ENCODE peak calls at places on chromosomes 16 and 17, in six cellular contexts. M, U, T, C, Q and H are unnamed samples.

GRCh38 chr17:40460585-40460975 is 17.3 kb downstream of the IGFBP4 start:
- DNase-seq in M (no peak), U (no peak), T (no peak), C (no peak), Q (no peak), H (no peak)

GRCh38 chr16:8962393-8963009 is 1.2 kb downstream of the USP7 start:
- DNase-seq in M (peak), U (peak), T (peak), C (no peak), Q (peak), H (peak)

GRCh38 chr16:82176204-82176603 is 6.2 kb upstream of the MPHOSPH6 start:
- DNase-seq in M (no peak), U (no peak), T (no peak), C (no peak), Q (no peak), H (no peak)

GRCh38 chr17:65074778-65075250 is 18.3 kb upstream of the GNA13 start:
- DNase-seq in M (peak), U (peak), T (no peak), C (no peak), Q (peak), H (no peak)

GRCh38 chr16:69324585-69325253 is 5.7 kb downstream of the PDF start:
- DNase-seq in M (no peak), U (no peak), T (no peak), C (no peak), Q (no peak), H (no peak)

GRCh38 chr16:56732832-56733231 is 2.9 kb downstream of the NUP93 start:
- DNase-seq in M (no peak), U (no peak), T (no peak), C (no peak), Q (no peak), H (no peak)

GRCh38 chr17:57925361-57925990 is 29.7 kb downstream of the CUEDC1 start:
- DNase-seq in M (no peak), U (no peak), T (no peak), C (no peak), Q (no peak), H (no peak)

GRCh38 chr17:14125518-14126125 is 56.3 kb downstream of the COX10 start:
- DNase-seq in M (no peak), U (no peak), T (no peak), C (no peak), Q (no peak), H (no peak)

GRCh38 chr17:64202683-64203430 is 60.2 kb downstream of the TEX2 start:
- DNase-seq in M (no peak), U (no peak), T (no peak), C (no peak), Q (no peak), H (no peak)

GRCh38 chr17:40355804-40356758 is 8.5 kb downstream of the GJD3 start:
- DNase-seq in M (no peak), U (no peak), T (no peak), C (no peak), Q (no peak), H (no peak)

GRCh38 chr16:53052519-53053501 is at the start of gene CHD9NB:
- DNase-seq in M (peak), U (no peak), T (peak), C (peak), Q (peak), H (peak)

GRCh38 chr16:64362193-64362592 is 759.7 kb downstream of the CDH11 start:
- DNase-seq in M (no peak), U (no peak), T (no peak), C (no peak), Q (no peak), H (no peak)

GRCh38 chr17:83194189-83194565 is 114.8 kb downstream of the METRNL start:
- DNase-seq in M (peak), U (no peak), T (no peak), C (peak), Q (peak), H (no peak)

GRCh38 chr16:50196736-50197135 is 43.6 kb downstream of the TENT4B start:
- DNase-seq in M (no peak), U (no peak), T (no peak), C (no peak), Q (no peak), H (no peak)

GRCh38 chr17:65556014-65556909 is 5.2 kb downstream of the AXIN2 start:
- DNase-seq in M (peak), U (peak), T (peak), C (peak), Q (peak), H (peak)

GRCh38 chr17:37081287-37081686 is 132.5 kb downstream of the AATF start:
- DNase-seq in M (no peak), U (no peak), T (peak), C (no peak), Q (no peak), H (peak)

GRCh38 chr17:39665642-39666221 is 583 bp downstream of the TCAP start:
- DNase-seq in M (no peak), U (no peak), T (peak), C (no peak), Q (no peak), H (peak)

GRCh38 chr17:20156196-20157077 is 147.3 kb downstream of the SPECC1 start:
- DNase-seq in M (peak), U (peak), T (peak), C (no peak), Q (peak), H (peak)

GRCh38 chr16:31869511-31870201 is 4.0 kb upstream of the ZNF267 start:
- DNase-seq in M (peak), U (no peak), T (peak), C (peak), Q (peak), H (peak)

GRCh38 chr17:77842148-77842905 is 116.2 kb upstream of the TNRC6C start:
- DNase-seq in M (no peak), U (no peak), T (peak), C (no peak), Q (no peak), H (no peak)

GRCh38 chr17:80816241-80817103 is 175.2 kb upstream of the CHMP6 start:
- DNase-seq in M (no peak), U (no peak), T (no peak), C (no peak), Q (no peak), H (no peak)

GRCh38 chr17:74728702-74729075 is 8.4 kb upstream of the RAB37 start:
- DNase-seq in M (no peak), U (no peak), T (no peak), C (no peak), Q (no peak), H (no peak)

GRCh38 chr17:81650951-81651350 is 5.4 kb downstream of the PDE6G start:
- DNase-seq in M (no peak), U (no peak), T (no peak), C (no peak), Q (no peak), H (no peak)

GRCh38 chr16:88650749-88651275 is at the start of gene CYBA:
- DNase-seq in M (peak), U (peak), T (peak), C (peak), Q (peak), H (peak)
- TF ChIP-seq POLR2A in M (no peak), U (peak), T (peak), C (no peak), Q (peak), H (no peak)

DNA sequence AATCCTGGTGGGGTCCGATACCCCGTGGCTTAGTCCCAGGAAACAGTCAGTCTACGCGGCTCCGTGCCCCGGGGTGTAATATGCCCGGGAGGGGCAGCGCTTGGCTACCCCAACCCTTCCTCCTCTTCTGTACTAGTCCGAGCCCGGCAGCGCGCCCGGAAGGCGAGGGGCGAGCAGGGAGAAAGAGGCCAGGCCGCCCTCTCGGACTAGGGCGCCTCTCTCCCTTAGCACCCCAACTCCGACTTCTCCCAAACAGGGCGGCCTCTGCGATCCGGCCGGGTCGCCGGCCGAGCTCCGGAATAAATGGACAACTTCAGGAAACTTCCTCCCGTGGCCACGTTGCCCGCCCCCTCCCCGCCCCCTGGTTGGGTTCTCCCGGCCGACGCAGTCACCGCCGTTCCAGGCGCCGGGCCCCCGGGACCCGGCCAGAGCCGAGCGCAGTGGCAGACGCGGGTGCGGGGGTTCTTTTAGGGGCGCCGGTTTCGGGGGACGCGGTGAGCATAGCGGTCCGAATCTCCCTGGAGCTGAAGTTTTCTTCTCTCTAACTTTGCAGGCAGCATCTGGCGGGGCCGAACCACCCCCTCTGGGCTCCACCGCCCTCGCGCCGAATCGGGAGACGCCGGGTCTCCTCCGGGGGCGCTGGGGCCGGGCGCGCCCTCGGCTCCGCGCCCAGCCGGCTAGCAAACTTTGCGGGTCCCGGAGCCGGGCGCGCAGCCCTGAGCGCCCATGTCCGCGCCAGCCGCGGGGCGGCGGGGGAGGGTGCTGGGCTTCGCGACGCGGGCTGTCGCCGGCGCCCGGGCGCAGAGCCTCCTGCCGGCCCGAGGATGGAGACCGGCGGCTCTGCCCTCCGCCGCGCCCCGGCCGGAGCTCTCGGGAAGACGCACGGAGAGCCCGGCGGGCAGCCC is at the start of gene SDK2:
- DNase-seq in M (no peak), U (no peak), T (no peak), C (no peak), Q (no peak), H (no peak)
- TF ChIP-seq POLR2A in M (no peak), U (no peak), T (no peak), C (no peak), Q (no peak), H (no peak)

GRCh38 chr17:72408122-72408382 is 287.2 kb downstream of the SOX9 start:
- DNase-seq in M (no peak), U (no peak), T (no peak), C (no peak), Q (no peak), H (no peak)

GRCh38 chr17:72406501-72406900 is 285.7 kb downstream of the SOX9 start:
- DNase-seq in M (no peak), U (no peak), T (no peak), C (no peak), Q (no peak), H (no peak)

GRCh38 chr17:72408641-72409040 is 287.8 kb downstream of the SOX9 start:
- DNase-seq in M (no peak), U (no peak), T (no peak), C (no peak), Q (no peak), H (no peak)

GRCh38 chr17:72405662-72406230 is 284.9 kb downstream of the SOX9 start:
- DNase-seq in M (no peak), U (no peak), T (no peak), C (no peak), Q (no peak), H (no peak)

DNA sequence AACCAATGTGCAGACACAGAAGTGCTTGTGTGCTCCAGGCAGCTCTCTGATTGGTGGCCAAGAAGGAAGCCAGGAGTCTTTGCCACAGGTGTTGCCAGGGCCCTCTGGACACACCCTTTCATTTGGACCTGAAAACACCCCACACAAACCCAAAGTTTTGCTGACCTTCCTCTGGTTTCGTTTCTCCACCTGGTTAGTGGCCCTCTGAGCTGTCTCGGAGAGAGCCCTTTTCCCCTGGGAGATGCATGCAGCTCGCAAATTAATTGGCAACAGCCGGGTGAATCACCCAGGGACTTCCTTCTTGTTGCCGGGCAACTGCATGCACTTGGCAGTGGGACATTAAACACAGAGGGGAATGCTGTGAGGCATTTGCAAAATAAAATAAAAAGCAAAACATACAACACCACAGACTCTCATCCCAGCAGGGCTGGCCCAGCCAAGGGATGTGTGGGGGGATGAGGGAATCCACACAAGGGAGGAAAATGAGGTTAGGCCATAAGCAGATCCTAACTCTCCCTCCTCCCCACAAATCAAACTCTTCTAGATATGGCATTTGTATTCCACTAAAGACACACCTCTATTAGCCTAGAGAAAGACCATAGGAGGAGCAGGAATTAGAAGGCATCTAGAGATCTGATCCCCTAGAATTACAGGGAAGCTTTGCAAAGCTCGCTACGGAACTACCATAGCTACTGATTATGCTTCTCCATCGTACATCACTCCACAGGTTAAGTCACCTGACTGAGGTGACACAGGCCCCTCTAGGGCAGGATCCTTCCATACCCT is 286.7 kb downstream of the SOX9 start:
- DNase-seq in M (peak), U (no peak), T (peak), C (peak), Q (peak), H (no peak)
- TF ChIP-seq POLR2A in M (no peak), U (no peak), T (no peak), C (no peak), Q (no peak), H (no peak)

GRCh38 chr17:7177954-7178477 is 1.2 kb downstream of the ASGR1 start:
- DNase-seq in M (peak), U (peak), T (peak), C (no peak), Q (peak), H (no peak)

GRCh38 chr17:7178973-7179316 is 225 bp downstream of the ASGR1 start:
- DNase-seq in M (no peak), U (no peak), T (no peak), C (no peak), Q (no peak), H (no peak)

GRCh38 chr17:7176870-7177209 is 2.3 kb downstream of the ASGR1 start:
- DNase-seq in M (no peak), U (no peak), T (no peak), C (no peak), Q (peak), H (no peak)

GRCh38 chr17:7176107-7176851 is 2.9 kb downstream of the ASGR1 start:
- DNase-seq in M (no peak), U (no peak), T (no peak), C (no peak), Q (no peak), H (no peak)

DNA sequence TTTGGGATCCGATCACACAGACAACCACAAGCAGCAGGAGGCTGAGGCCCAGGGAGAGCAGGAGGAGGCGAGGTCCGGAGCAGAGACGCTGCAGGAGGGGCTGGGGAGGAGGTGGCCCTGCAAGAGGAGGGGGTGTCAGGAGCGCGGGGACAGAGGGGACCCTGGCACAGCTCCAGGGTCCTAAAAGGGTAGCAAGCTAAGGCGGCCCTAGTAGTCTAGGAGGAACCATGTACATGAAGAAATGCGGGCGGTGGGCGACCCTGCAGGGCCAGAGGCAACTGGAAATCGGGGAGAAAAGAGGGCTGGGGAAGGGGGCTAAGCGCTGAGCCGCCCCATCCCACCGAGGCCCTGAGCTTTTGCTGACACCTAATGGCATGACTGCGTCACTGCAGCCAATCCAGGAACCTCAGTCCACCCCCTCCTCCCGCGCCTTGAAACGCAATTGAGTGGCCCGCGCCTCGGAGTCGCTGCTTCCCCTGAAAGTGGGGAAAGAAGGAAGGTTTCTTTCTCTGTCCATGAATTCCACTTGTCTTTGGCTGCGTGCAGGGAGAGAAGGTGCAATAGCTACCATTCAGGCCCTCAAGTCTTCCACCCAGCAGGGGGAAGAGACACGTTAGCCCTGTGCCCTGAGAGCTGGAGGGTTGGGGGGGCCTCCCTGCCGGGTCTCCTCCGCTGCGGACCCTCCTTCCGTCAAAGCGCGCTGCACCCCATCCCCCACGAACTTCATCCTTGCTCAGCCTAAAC is 1.8 kb downstream of the ASGR1 start:
- DNase-seq in M (peak), U (peak), T (peak), C (peak), Q (peak), H (peak)
- TF ChIP-seq POLR2A in M (no peak), U (no peak), T (no peak), C (no peak), Q (no peak), H (no peak)

GRCh38 chr17:17837380-17837821 is 615 bp upstream of the SREBF1 start:
- DNase-seq in M (peak), U (no peak), T (peak), C (no peak), Q (peak), H (peak)
- TF ChIP-seq POLR2A in M (no peak), U (no peak), T (no peak), C (no peak), Q (no peak), H (no peak)

DNA sequence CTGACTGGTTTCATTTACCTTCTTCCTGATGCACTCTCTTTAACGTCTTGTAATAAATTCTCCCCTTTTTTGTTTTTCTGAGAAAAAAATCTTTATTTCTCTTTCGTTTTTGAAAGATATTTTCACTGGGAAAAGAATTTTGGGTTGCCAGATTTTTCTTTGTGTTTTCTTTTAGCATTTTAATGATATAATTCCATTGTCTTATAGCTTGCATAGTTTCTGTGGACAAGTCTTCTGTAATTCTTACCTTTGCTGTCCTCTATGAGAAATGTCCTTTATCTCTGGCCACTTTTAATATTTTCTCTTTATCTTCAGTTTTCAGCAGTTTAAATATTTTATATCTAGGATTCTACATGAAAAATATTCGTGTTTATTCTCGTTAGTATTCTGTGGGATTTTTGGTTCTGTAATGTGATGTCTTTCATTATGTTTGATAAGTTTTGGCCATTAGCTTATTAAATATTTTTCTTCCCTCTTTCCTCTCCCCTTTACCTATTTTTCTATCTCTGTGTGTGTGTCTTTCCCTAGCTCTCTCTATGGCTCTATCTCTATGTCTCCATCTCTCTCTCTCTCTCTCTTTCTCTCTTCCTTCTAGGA is 236.5 kb downstream of the C16orf95 start:
- DNase-seq in M (no peak), U (no peak), T (no peak), C (no peak), Q (no peak), H (no peak)
- TF ChIP-seq POLR2A in M (no peak), U (no peak), T (no peak), C (no peak), Q (no peak), H (no peak)

GRCh38 chr17:75774471-75774987 is 9.5 kb upstream of the GALK1 start:
- DNase-seq in M (no peak), U (no peak), T (no peak), C (no peak), Q (no peak), H (no peak)

GRCh38 chr17:75773121-75773807 is 8.3 kb upstream of the GALK1 start:
- DNase-seq in M (no peak), U (no peak), T (no peak), C (no peak), Q (no peak), H (no peak)

GRCh38 chr17:75771334-75772281 is 6.6 kb upstream of the GALK1 start:
- DNase-seq in M (no peak), U (no peak), T (no peak), C (no peak), Q (no peak), H (no peak)

GRCh38 chr17:75774988-75775668 is 9.5 kb upstream of the UNK start:
- DNase-seq in M (peak), U (no peak), T (no peak), C (peak), Q (no peak), H (peak)

DNA sequence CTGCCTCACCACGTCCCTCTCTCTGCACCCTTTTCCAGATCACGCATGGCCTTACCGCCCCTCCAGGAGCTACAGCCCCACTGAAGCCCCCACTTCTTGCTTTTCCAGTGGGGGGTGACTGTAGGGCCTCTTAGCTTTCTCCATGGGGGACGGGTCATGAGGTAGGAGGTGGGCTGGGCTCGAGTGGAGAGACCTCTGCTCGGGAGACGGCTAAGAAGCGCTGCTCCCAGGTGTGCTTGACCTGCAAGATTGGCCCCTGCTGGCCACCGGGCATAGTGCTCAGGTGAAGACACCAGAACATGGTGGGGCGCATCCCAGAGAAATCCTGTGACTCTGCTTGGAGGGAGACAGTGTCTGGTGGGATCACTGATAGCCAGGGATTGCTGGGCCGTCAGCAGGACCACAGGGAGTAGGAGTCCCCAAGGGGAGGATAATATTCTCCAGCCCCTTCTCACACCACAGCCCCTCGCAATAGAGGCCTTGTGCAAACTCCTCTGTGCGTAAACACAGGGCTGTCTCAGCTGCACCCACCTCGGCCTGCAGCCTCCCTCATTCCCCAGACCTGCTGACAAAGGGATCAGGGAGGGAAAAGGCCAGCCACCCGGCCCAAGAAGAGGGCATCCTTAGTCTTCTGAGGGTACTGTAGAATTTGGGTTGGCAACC is 8.9 kb upstream of the GALK1 start:
- DNase-seq in M (no peak), U (no peak), T (no peak), C (no peak), Q (no peak), H (no peak)
- TF ChIP-seq POLR2A in M (no peak), U (no peak), T (no peak), C (no peak), Q (no peak), H (no peak)